ENCODE peak calls at places on chromosomes 4 and X, in seven cellular contexts. One of them, this sample, is unnamed.

GRCh38 chr4:26022346-26022891 is 108.4 kb downstream of the SMIM20 start:
- DNase-seq in fibroblast of mammary gland: peak
- DNase-seq in neural progenitor cell: no peak
- DNase-seq in NT2/D1: no peak
- DNase-seq in NCI-H1105: peak
- DNase-seq in fibroblast of pulmonary artery: peak
- DNase-seq in activated naive CD8-positive, alpha-beta T cell treated with anti-CD3 and anti-CD28 coated beads, Interleukin-2, amount 50 U/mL, for 24 hours: no peak
- DNase-seq in this sample: peak

GRCh38 chr4:103018391-103019318 is 850 bp downstream of the SLC9B1 start:
- DNase-seq in fibroblast of mammary gland: no peak
- DNase-seq in neural progenitor cell: no peak
- DNase-seq in NT2/D1: no peak
- DNase-seq in NCI-H1105: peak
- DNase-seq in fibroblast of pulmonary artery: no peak
- DNase-seq in activated naive CD8-positive, alpha-beta T cell treated with anti-CD3 and anti-CD28 coated beads, Interleukin-2, amount 50 U/mL, for 24 hours: no peak
- DNase-seq in this sample: no peak

GRCh38 chrX:39477438-39478120 is 620.2 kb downstream of the BCOR start:
- DNase-seq in fibroblast of mammary gland: no peak
- DNase-seq in neural progenitor cell: peak
- DNase-seq in NT2/D1: no peak
- DNase-seq in NCI-H1105: no peak
- DNase-seq in fibroblast of pulmonary artery: peak
- DNase-seq in activated naive CD8-positive, alpha-beta T cell treated with anti-CD3 and anti-CD28 coated beads, Interleukin-2, amount 50 U/mL, for 24 hours: peak
- DNase-seq in this sample: no peak

GRCh38 chrX:119240356-119240755 is 4.3 kb downstream of the PGRMC1 start:
- DNase-seq in fibroblast of mammary gland: peak
- DNase-seq in neural progenitor cell: no peak
- DNase-seq in NT2/D1: no peak
- DNase-seq in NCI-H1105: no peak
- DNase-seq in fibroblast of pulmonary artery: peak
- DNase-seq in activated naive CD8-positive, alpha-beta T cell treated with anti-CD3 and anti-CD28 coated beads, Interleukin-2, amount 50 U/mL, for 24 hours: no peak
- DNase-seq in this sample: no peak

GRCh38 chrX:39721570-39722279 is 376.0 kb downstream of the BCOR start:
- DNase-seq in fibroblast of mammary gland: peak
- DNase-seq in neural progenitor cell: no peak
- DNase-seq in NT2/D1: no peak
- DNase-seq in NCI-H1105: no peak
- DNase-seq in fibroblast of pulmonary artery: peak
- DNase-seq in activated naive CD8-positive, alpha-beta T cell treated with anti-CD3 and anti-CD28 coated beads, Interleukin-2, amount 50 U/mL, for 24 hours: no peak
- DNase-seq in this sample: no peak

GRCh38 chr4:138007572-138007971 is 234.6 kb downstream of the SLC7A11 start:
- DNase-seq in fibroblast of mammary gland: peak
- DNase-seq in neural progenitor cell: peak
- DNase-seq in NT2/D1: no peak
- DNase-seq in NCI-H1105: no peak
- DNase-seq in fibroblast of pulmonary artery: peak
- DNase-seq in activated naive CD8-positive, alpha-beta T cell treated with anti-CD3 and anti-CD28 coated beads, Interleukin-2, amount 50 U/mL, for 24 hours: no peak
- DNase-seq in this sample: no peak

GRCh38 chrX:135112743-135113142 is 7.6 kb downstream of the ETDB start:
- DNase-seq in fibroblast of mammary gland: no peak
- DNase-seq in neural progenitor cell: no peak
- DNase-seq in NT2/D1: no peak
- DNase-seq in NCI-H1105: no peak
- DNase-seq in fibroblast of pulmonary artery: no peak
- DNase-seq in activated naive CD8-positive, alpha-beta T cell treated with anti-CD3 and anti-CD28 coated beads, Interleukin-2, amount 50 U/mL, for 24 hours: no peak
- DNase-seq in this sample: no peak

GRCh38 chrX:585115-585808 is 45.3 kb upstream of the SHOX start:
- DNase-seq in fibroblast of mammary gland: no peak
- DNase-seq in neural progenitor cell: no peak
- DNase-seq in NT2/D1: no peak
- DNase-seq in NCI-H1105: no peak
- DNase-seq in fibroblast of pulmonary artery: no peak
- DNase-seq in activated naive CD8-positive, alpha-beta T cell treated with anti-CD3 and anti-CD28 coated beads, Interleukin-2, amount 50 U/mL, for 24 hours: no peak
- DNase-seq in this sample: no peak

GRCh38 chrX:124836786-124837185 is 482.9 kb upstream of the TEX13C start:
- DNase-seq in fibroblast of mammary gland: no peak
- DNase-seq in neural progenitor cell: no peak
- DNase-seq in NT2/D1: no peak
- DNase-seq in NCI-H1105: no peak
- DNase-seq in fibroblast of pulmonary artery: no peak
- DNase-seq in activated naive CD8-positive, alpha-beta T cell treated with anti-CD3 and anti-CD28 coated beads, Interleukin-2, amount 50 U/mL, for 24 hours: no peak
- DNase-seq in this sample: no peak

GRCh38 chr4:16860506-16860905 is 37.9 kb downstream of the LDB2 start:
- DNase-seq in fibroblast of mammary gland: peak
- DNase-seq in neural progenitor cell: no peak
- DNase-seq in NT2/D1: no peak
- DNase-seq in NCI-H1105: no peak
- DNase-seq in fibroblast of pulmonary artery: peak
- DNase-seq in activated naive CD8-positive, alpha-beta T cell treated with anti-CD3 and anti-CD28 coated beads, Interleukin-2, amount 50 U/mL, for 24 hours: no peak
- DNase-seq in this sample: no peak

GRCh38 chr4:165711912-165712311 is 161.1 kb upstream of the TLL1 start:
- DNase-seq in fibroblast of mammary gland: no peak
- DNase-seq in neural progenitor cell: no peak
- DNase-seq in NT2/D1: no peak
- DNase-seq in NCI-H1105: no peak
- DNase-seq in fibroblast of pulmonary artery: no peak
- DNase-seq in activated naive CD8-positive, alpha-beta T cell treated with anti-CD3 and anti-CD28 coated beads, Interleukin-2, amount 50 U/mL, for 24 hours: no peak
- DNase-seq in this sample: no peak

GRCh38 chrX:259692-260355 is 21.4 kb upstream of the PLCXD1 start:
- DNase-seq in fibroblast of mammary gland: no peak
- DNase-seq in neural progenitor cell: peak
- DNase-seq in NT2/D1: no peak
- DNase-seq in NCI-H1105: no peak
- DNase-seq in fibroblast of pulmonary artery: no peak
- DNase-seq in activated naive CD8-positive, alpha-beta T cell treated with anti-CD3 and anti-CD28 coated beads, Interleukin-2, amount 50 U/mL, for 24 hours: no peak
- DNase-seq in this sample: no peak

GRCh38 chr4:44118971-44119680 is 329.5 kb downstream of the KCTD8 start:
- DNase-seq in fibroblast of mammary gland: peak
- DNase-seq in neural progenitor cell: no peak
- DNase-seq in NT2/D1: no peak
- DNase-seq in NCI-H1105: no peak
- DNase-seq in fibroblast of pulmonary artery: peak
- DNase-seq in activated naive CD8-positive, alpha-beta T cell treated with anti-CD3 and anti-CD28 coated beads, Interleukin-2, amount 50 U/mL, for 24 hours: no peak
- DNase-seq in this sample: no peak

GRCh38 chr4:27176881-27177280 is 316.2 kb downstream of the STIM2 start:
- DNase-seq in fibroblast of mammary gland: no peak
- DNase-seq in neural progenitor cell: no peak
- DNase-seq in NT2/D1: no peak
- DNase-seq in NCI-H1105: no peak
- DNase-seq in fibroblast of pulmonary artery: no peak
- DNase-seq in activated naive CD8-positive, alpha-beta T cell treated with anti-CD3 and anti-CD28 coated beads, Interleukin-2, amount 50 U/mL, for 24 hours: no peak
- DNase-seq in this sample: no peak

GRCh38 chrX:15680401-15680800 is 15.8 kb upstream of the CLTRN start:
- DNase-seq in fibroblast of mammary gland: peak
- DNase-seq in neural progenitor cell: no peak
- DNase-seq in NT2/D1: no peak
- DNase-seq in NCI-H1105: no peak
- DNase-seq in fibroblast of pulmonary artery: peak
- DNase-seq in activated naive CD8-positive, alpha-beta T cell treated with anti-CD3 and anti-CD28 coated beads, Interleukin-2, amount 50 U/mL, for 24 hours: no peak
- DNase-seq in this sample: no peak

GRCh38 chr4:79087091-79087490 is 147.9 kb upstream of the PAQR3 start:
- DNase-seq in fibroblast of mammary gland: no peak
- DNase-seq in neural progenitor cell: peak
- DNase-seq in NT2/D1: no peak
- DNase-seq in NCI-H1105: no peak
- DNase-seq in fibroblast of pulmonary artery: no peak
- DNase-seq in activated naive CD8-positive, alpha-beta T cell treated with anti-CD3 and anti-CD28 coated beads, Interleukin-2, amount 50 U/mL, for 24 hours: no peak
- DNase-seq in this sample: no peak

GRCh38 chr4:160319221-160319867 is 1216.5 kb downstream of the RAPGEF2 start:
- DNase-seq in fibroblast of mammary gland: no peak
- DNase-seq in neural progenitor cell: no peak
- DNase-seq in NT2/D1: peak
- DNase-seq in NCI-H1105: no peak
- DNase-seq in fibroblast of pulmonary artery: peak
- DNase-seq in activated naive CD8-positive, alpha-beta T cell treated with anti-CD3 and anti-CD28 coated beads, Interleukin-2, amount 50 U/mL, for 24 hours: no peak
- DNase-seq in this sample: no peak

GRCh38 chrX:123927845-123928244 is 33.7 kb upstream of the STAG2 start:
- DNase-seq in fibroblast of mammary gland: no peak
- DNase-seq in neural progenitor cell: no peak
- DNase-seq in NT2/D1: no peak
- DNase-seq in NCI-H1105: no peak
- DNase-seq in fibroblast of pulmonary artery: no peak
- DNase-seq in activated naive CD8-positive, alpha-beta T cell treated with anti-CD3 and anti-CD28 coated beads, Interleukin-2, amount 50 U/mL, for 24 hours: no peak
- DNase-seq in this sample: no peak

GRCh38 chrX:74467656-74468055 is 46.4 kb downstream of the SLC16A2 start:
- DNase-seq in fibroblast of mammary gland: no peak
- DNase-seq in neural progenitor cell: no peak
- DNase-seq in NT2/D1: no peak
- DNase-seq in NCI-H1105: no peak
- DNase-seq in fibroblast of pulmonary artery: no peak
- DNase-seq in activated naive CD8-positive, alpha-beta T cell treated with anti-CD3 and anti-CD28 coated beads, Interleukin-2, amount 50 U/mL, for 24 hours: no peak
- DNase-seq in this sample: no peak

GRCh38 chr4:185358514-185359433 is 37.0 kb downstream of the LRP2BP start:
- DNase-seq in fibroblast of mammary gland: no peak
- DNase-seq in neural progenitor cell: no peak
- DNase-seq in NT2/D1: no peak
- DNase-seq in NCI-H1105: no peak
- DNase-seq in fibroblast of pulmonary artery: peak
- DNase-seq in activated naive CD8-positive, alpha-beta T cell treated with anti-CD3 and anti-CD28 coated beads, Interleukin-2, amount 50 U/mL, for 24 hours: no peak
- DNase-seq in this sample: no peak

GRCh38 chr4:32106767-32107166 is 1386.6 kb downstream of the PCDH7 start:
- DNase-seq in fibroblast of mammary gland: no peak
- DNase-seq in neural progenitor cell: no peak
- DNase-seq in NT2/D1: no peak
- DNase-seq in NCI-H1105: no peak
- DNase-seq in fibroblast of pulmonary artery: no peak
- DNase-seq in activated naive CD8-positive, alpha-beta T cell treated with anti-CD3 and anti-CD28 coated beads, Interleukin-2, amount 50 U/mL, for 24 hours: no peak
- DNase-seq in this sample: no peak